ENCODE peak calls at places on chromosomes 12 and 14, in four cellular contexts. P, C, E and T are unnamed samples. For H3K4me1, the result is how much of the 10 kb centered on the place peaks cover.

GRCh38 chr14:52694761-52695480 is 437 bp downstream of the ERO1A start:
- DNase-seq in C (peak), P (peak), E (peak), T (peak)

GRCh38 chr12:78540621-78541336 is 323.8 kb upstream of the SYT1 start:
- DNase-seq in C (no peak), P (no peak), E (no peak), T (no peak)

GRCh38 chr14:106564058-106564643 is 1037.8 kb downstream of the TMEM121 start:
- DNase-seq in P (peak), C (no peak), E (peak), T (peak)

GRCh38 chr12:132490481-132491348 is 764 bp downstream of the FBRSL1 start:
- DNase-seq in E (no peak), C (no peak), P (peak), T (peak)

GRCh38 chr12:125999643-126000042 is 934.4 kb downstream of the AACS start:
- DNase-seq in C (no peak), E (no peak), P (no peak), T (no peak)

GRCh38 chr12:54292931-54293241 is 7.9 kb downstream of the NFE2 start:
- DNase-seq in E (no peak), P (no peak), C (no peak), T (no peak)

GRCh38 chr12:52004042-52004648 is 2.6 kb upstream of the TAMALIN start:
- DNase-seq in C (no peak), P (peak), E (peak), T (peak)

GRCh38 chr12:85448548-85449139 is 168.6 kb downstream of the ALX1 start:
- DNase-seq in P (no peak), C (no peak), E (no peak), T (peak)

GRCh38 chr14:72907886-72908285 is 14.0 kb upstream of the DPF3 start:
- DNase-seq in P (peak), E (no peak), C (no peak), T (no peak)

GRCh38 chr12:72011374-72011773 is 72.7 kb downstream of the TPH2 start:
- DNase-seq in E (no peak), C (no peak), P (no peak), T (no peak)

GRCh38 chr12:78442454-78442801 is 422.1 kb upstream of the SYT1 start:
- DNase-seq in E (no peak), C (no peak), P (no peak), T (no peak)

GRCh38 chr14:103057372-103058208 is at the start of gene CDC42BPB:
- DNase-seq in C (no peak), E (peak), P (peak), T (peak)

GRCh38 chr14:28830115-28830534 is 63.5 kb downstream of the FOXG1 start:
- DNase-seq in E (no peak), P (peak), C (no peak), T (no peak)

GRCh38 chr14:100428727-100429126 is 105.6 kb downstream of the SLC25A47 start:
- DNase-seq in E (no peak), P (no peak), C (no peak), T (no peak)

GRCh38 chr14:91154851-91155625 is 41.2 kb downstream of the DGLUCY start:
- DNase-seq in E (no peak), C (no peak), P (peak), T (peak)

GRCh38 chr12:47734725-47735480 is 9.6 kb upstream of the ENDOU start:
- DNase-seq in P (no peak), C (no peak), E (no peak), T (peak)

GRCh38 chr12:106552228-106552627 is 30.6 kb upstream of the RFX4 start:
- DNase-seq in P (no peak), E (no peak), C (no peak), T (no peak)

GRCh38 chr14:80959448-80960006 is 4.1 kb downstream of the TSHR start:
- DNase-seq in C (peak), E (no peak), P (no peak), T (no peak)

GRCh38 chr12:96520767-96521166 is 31.4 kb downstream of the CFAP54 start:
- DNase-seq in P (no peak), C (no peak), E (no peak), T (no peak)

GRCh38 chr12:6352198-6353173 is 10.6 kb upstream of the TNFRSF1A start:
- DNase-seq in E (no peak), P (no peak), C (no peak), T (no peak)

GRCh38 chr12:47111392-47111778 is 31.6 kb upstream of the AMIGO2 start:
- DNase-seq in P (no peak), C (no peak), E (no peak), T (no peak)

GRCh38 chr14:87935895-87936294 is 57.1 kb downstream of the GALC start:
- DNase-seq in E (no peak), C (no peak), P (no peak), T (no peak)

GRCh38 chr14:87935081-87935828 is 57.7 kb downstream of the GALC start:
- DNase-seq in C (no peak), P (no peak), E (no peak), T (no peak)

GRCh38 chr14:87940382-87940781 is 52.6 kb downstream of the GALC start:
- DNase-seq in C (peak), E (no peak), P (no peak), T (no peak)

GRCh38 chr14:87944987-87945604 is 47.9 kb downstream of the GALC start:
- DNase-seq in E (peak), P (peak), C (no peak), T (peak)

DNA sequence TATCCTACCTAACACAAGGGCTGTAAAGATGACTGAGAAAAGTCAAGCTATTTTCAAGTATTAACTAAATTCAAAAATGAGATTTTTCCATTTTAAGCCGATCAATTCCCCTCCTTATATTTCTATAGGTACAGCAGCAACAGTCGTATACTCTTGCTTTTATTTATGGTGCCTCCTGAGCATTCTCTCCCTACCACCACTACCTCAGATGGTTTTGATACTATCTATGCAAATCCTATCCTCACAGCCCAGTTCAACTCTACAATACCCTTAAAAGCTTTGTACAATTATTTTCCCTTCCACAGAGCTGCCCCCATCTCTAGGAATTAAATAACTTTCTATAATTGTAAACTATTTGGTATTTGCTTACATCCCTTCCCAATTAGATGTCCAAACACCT is 52.1 kb downstream of the GALC start:
- DNase-seq in P (no peak), C (no peak), E (no peak), T (no peak)
- TF ChIP-seq FOXM1 in P (no peak), C (no peak), E (no peak), T (no peak)

GRCh38 chr12:24537241-24537860 is 411.6 kb downstream of the BCAT1 start:
- DNase-seq in E (no peak), C (no peak), P (no peak), T (no peak)

GRCh38 chr12:24530689-24531088 is 418.2 kb downstream of the BCAT1 start:
- DNase-seq in E (no peak), P (no peak), C (no peak), T (no peak)

GRCh38 chr12:24535334-24536019 is 413.4 kb downstream of the BCAT1 start:
- DNase-seq in P (no peak), C (no peak), E (no peak), T (no peak)

GRCh38 chr12:24534632-24535031 is 414.3 kb downstream of the BCAT1 start:
- DNase-seq in C (no peak), P (no peak), E (no peak), T (no peak)

GRCh38 chr12:24533953-24534352 is 414.9 kb downstream of the BCAT1 start:
- DNase-seq in P (no peak), E (no peak), C (no peak), T (no peak)
- H3K4me1 ChIP-seq in P (under half), E (under half), C (under half), T (under half)

DNA sequence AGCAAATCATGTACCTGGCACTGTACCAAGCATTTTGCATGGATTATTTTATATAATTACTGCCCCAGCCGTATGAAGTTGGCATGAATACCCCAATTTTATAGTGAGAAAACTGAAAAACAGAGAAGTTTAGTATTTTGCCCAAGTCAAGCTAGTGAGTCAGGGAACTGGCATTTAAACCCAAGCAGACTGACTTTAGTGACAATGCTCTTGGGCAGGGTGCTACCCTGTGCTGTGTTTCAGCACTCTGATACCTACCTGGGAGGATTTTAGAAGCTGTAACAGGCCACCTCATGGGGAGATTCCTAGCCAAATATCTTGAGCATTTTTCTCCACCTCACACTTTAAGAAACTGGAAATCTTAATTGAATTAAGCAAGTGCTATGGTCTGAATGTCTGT is 98.1 kb upstream of the MAX start:
- DNase-seq in C (no peak), P (no peak), E (no peak), T (no peak)
- H3K4me2 ChIP-seq in C (no peak), P (no peak), E (no peak), T (no peak)

GRCh38 chr14:21384494-21384851 is 654 bp upstream of the SUPT16H start:
- DNase-seq in P (no peak), E (no peak), C (no peak), T (no peak)
- TF ChIP-seq FOXM1 in P (no peak), E (no peak), C (no peak), T (no peak)

DNA sequence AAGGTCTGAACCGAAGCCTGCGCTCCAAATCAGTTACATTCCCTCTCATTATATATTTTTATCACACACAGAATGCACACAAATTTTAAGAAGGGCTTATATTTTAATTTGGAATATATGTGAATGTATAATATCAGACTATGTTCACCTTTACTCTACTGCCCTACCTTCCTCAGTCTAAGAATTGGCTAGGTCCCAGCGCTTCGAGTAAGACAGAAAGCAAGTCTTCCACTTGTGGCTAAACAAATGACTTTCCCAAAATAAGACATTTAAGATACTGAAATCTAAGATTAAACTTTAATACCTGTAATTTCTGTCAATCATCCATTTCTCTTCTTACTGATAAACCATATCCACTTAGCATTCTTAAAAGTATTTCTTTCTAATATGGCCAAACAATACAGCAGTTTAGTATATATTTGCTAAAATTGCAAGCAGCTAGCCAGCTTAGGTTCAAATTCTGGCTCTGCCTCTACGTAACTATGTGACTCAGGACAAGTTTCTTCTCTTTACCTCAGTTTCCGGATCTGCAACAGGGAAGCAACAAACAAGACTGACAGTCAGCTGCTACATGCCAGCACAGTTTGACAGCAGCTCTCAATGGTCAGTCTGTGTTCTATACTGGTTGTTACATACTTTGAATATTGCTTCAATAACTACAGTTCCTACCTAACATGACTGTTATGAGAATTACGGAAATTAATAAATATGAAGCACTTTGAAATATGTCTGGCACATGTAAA is 2.0 kb downstream of the INTS13 start:
- DNase-seq in E (no peak), P (no peak), C (no peak), T (no peak)
- H3K4me1 ChIP-seq in E (under half), P (under half), C (under half), T (under half)

GRCh38 chr12:8644345-8645248 is 18.0 kb downstream of the MFAP5 start:
- DNase-seq in E (no peak), P (no peak), C (peak), T (no peak)
- H3K4me2 ChIP-seq in E (no peak), P (no peak), C (peak), T (no peak)